ENCODE peak calls at places on chromosomes 12 and 14, in ten cellular contexts. I is A549; D is naive thymus-derived CD4-positive, alpha-beta T cell; B is caudate nucleus; R is PC-9; E is small intestine; X is CD8-positive, alpha-beta memory T cell; K is CD8-positive, alpha-beta T cell; Q is body of pancreas; L is AG04450. P is an unnamed sample.

GRCh38 chr12:4997939-4998338 is 45.7 kb upstream of the KCNA5 start:
- DNase-seq in I (peak), D (no peak), B (peak), R (no peak), E (no peak), X (no peak), K (no peak), Q (no peak), L (peak), P (peak)

GRCh38 chr12:69897744-69898143 is 72.7 kb downstream of the MYRFL start:
- DNase-seq in I (no peak), D (no peak), B (peak), R (peak), E (no peak), X (no peak), K (no peak), Q (peak), L (peak), P (peak)

GRCh38 chr12:130424858-130425697 is 87.4 kb downstream of the PIWIL1 start:
- DNase-seq in I (no peak), D (no peak), B (no peak), R (no peak), E (no peak), X (no peak), K (no peak), Q (no peak), L (no peak), P (no peak)

GRCh38 chr12:101824831-101825230 is 5.9 kb downstream of the GNPTAB start:
- DNase-seq in I (no peak), D (no peak), B (no peak), R (no peak), E (no peak), X (no peak), K (no peak), Q (no peak), L (no peak), P (no peak)

GRCh38 chr12:49524660-49525324 is 14.0 kb upstream of the KCNH3 start:
- DNase-seq in I (no peak), D (no peak), B (no peak), R (no peak), E (no peak), X (no peak), K (no peak), Q (peak), L (no peak), P (no peak)

GRCh38 chr12:104522985-104523719 is 66.4 kb downstream of the CHST11 start:
- DNase-seq in I (no peak), D (no peak), B (no peak), R (no peak), E (no peak), X (no peak), K (no peak), Q (no peak), L (no peak), P (no peak)

GRCh38 chr12:122003646-122004611 is 17.8 kb upstream of the BCL7A start:
- DNase-seq in I (no peak), D (no peak), B (no peak), R (no peak), E (no peak), X (no peak), K (no peak), Q (no peak), L (no peak), P (no peak)

GRCh38 chr12:4743046-4743445 is 22.8 kb downstream of the GALNT8 start:
- DNase-seq in I (no peak), D (no peak), B (no peak), R (no peak), E (peak), X (no peak), K (no peak), Q (no peak), L (no peak), P (no peak)

GRCh38 chr12:88144037-88144436 is 1.9 kb downstream of the TMTC3 start:
- DNase-seq in I (no peak), D (no peak), B (no peak), R (no peak), E (no peak), X (no peak), K (no peak), Q (no peak), L (no peak), P (no peak)

GRCh38 chr12:24025153-24025798 is 75.8 kb upstream of the SOX5 start:
- DNase-seq in I (no peak), D (no peak), B (no peak), R (no peak), E (no peak), X (no peak), K (no peak), Q (no peak), L (no peak), P (no peak)

GRCh38 chr12:11839093-11839641 is 189.7 kb downstream of the ETV6 start:
- DNase-seq in I (no peak), D (no peak), B (no peak), R (no peak), E (peak), X (no peak), K (no peak), Q (peak), L (no peak), P (no peak)

GRCh38 chr14:100155049-100155621 is 4.3 kb downstream of the DEGS2 start:
- DNase-seq in I (peak), D (no peak), B (no peak), R (peak), E (peak), X (no peak), K (no peak), Q (no peak), L (no peak), P (peak)

GRCh38 chr12:5708371-5708770 is 236.7 kb downstream of the ANO2 start:
- DNase-seq in I (no peak), D (no peak), B (no peak), R (no peak), E (peak), X (no peak), K (no peak), Q (no peak), L (no peak), P (no peak)

GRCh38 chr12:53560386-53560785 is 53.1 kb upstream of the NPFF start:
- DNase-seq in I (no peak), D (no peak), B (no peak), R (no peak), E (no peak), X (no peak), K (no peak), Q (no peak), L (no peak), P (no peak)

GRCh38 chr14:36442824-36443241 is 77.2 kb downstream of the NKX2-1 start:
- DNase-seq in I (no peak), D (no peak), B (no peak), R (no peak), E (no peak), X (no peak), K (no peak), Q (no peak), L (no peak), P (no peak)

GRCh38 chr12:122126713-122127597 is 47.1 kb downstream of the IL31 start:
- DNase-seq in I (peak), D (no peak), B (no peak), R (no peak), E (peak), X (no peak), K (no peak), Q (peak), L (no peak), P (no peak)

GRCh38 chr14:96362071-96362964 is 823 bp downstream of the ATG2B start:
- DNase-seq in I (peak), D (peak), B (peak), R (peak), E (peak), X (peak), K (peak), Q (peak), L (no peak), P (peak)

GRCh38 chr14:65704850-65705249 is 292.3 kb downstream of the FUT8 start:
- DNase-seq in I (no peak), D (no peak), B (no peak), R (no peak), E (no peak), X (no peak), K (no peak), Q (no peak), L (no peak), P (no peak)

GRCh38 chr14:101980700-101981099 is 16.3 kb downstream of the DYNC1H1 start:
- DNase-seq in I (peak), D (no peak), B (peak), R (peak), E (no peak), X (no peak), K (no peak), Q (peak), L (peak), P (peak)

GRCh38 chr14:90642239-90642717 is 174.0 kb downstream of the TTC7B start:
- DNase-seq in I (peak), D (no peak), B (no peak), R (peak), E (peak), X (no peak), K (no peak), Q (no peak), L (no peak), P (no peak)

GRCh38 chr12:24561411-24561871 is 387.5 kb downstream of the BCAT1 start:
- DNase-seq in I (no peak), D (no peak), B (no peak), R (no peak), E (no peak), X (no peak), K (no peak), Q (no peak), L (no peak), P (no peak)

GRCh38 chr12:127548123-127548553 is 718.8 kb upstream of the TMEM132C start:
- DNase-seq in I (no peak), D (no peak), B (no peak), R (no peak), E (no peak), X (no peak), K (no peak), Q (no peak), L (no peak), P (no peak)

GRCh38 chr14:63654346-63654745 is 12.7 kb upstream of the WDR89 start:
- DNase-seq in I (no peak), D (no peak), B (no peak), R (no peak), E (no peak), X (no peak), K (no peak), Q (no peak), L (no peak), P (no peak)

GRCh38 chr14:77189479-77189878 is 7.9 kb downstream of the TMEM63C start:
- DNase-seq in I (no peak), D (no peak), B (no peak), R (no peak), E (no peak), X (no peak), K (no peak), Q (no peak), L (no peak), P (no peak)

GRCh38 chr12:16573652-16574077 is 32.3 kb downstream of the LMO3 start:
- DNase-seq in I (no peak), D (no peak), B (no peak), R (no peak), E (no peak), X (no peak), K (no peak), Q (peak), L (no peak), P (no peak)

GRCh38 chr14:79708991-79709390 is 502.3 kb downstream of the DIO2 start:
- DNase-seq in I (peak), D (no peak), B (no peak), R (no peak), E (no peak), X (no peak), K (no peak), Q (no peak), L (no peak), P (no peak)

GRCh38 chr14:55031190-55031589 is 4.2 kb downstream of the SOCS4 start:
- DNase-seq in I (no peak), D (no peak), B (no peak), R (no peak), E (no peak), X (no peak), K (no peak), Q (no peak), L (no peak), P (no peak)

GRCh38 chr14:89383171-89383845 is 33.7 kb downstream of the FOXN3 start:
- DNase-seq in I (no peak), D (no peak), B (no peak), R (no peak), E (no peak), X (no peak), K (no peak), Q (no peak), L (no peak), P (no peak)
- H3K27ac ChIP-seq in I (no peak), D (no peak), B (no peak), R (no peak), E (no peak), X (no peak), K (no peak), Q (no peak), L (no peak), P (no peak)

GRCh38 chr12:2783936-2784600 is 10.7 kb upstream of the FKBP4 start:
- DNase-seq in I (peak), D (peak), B (peak), R (peak), E (peak), X (peak), K (peak), Q (peak), L (no peak), P (no peak)
- H3K27ac ChIP-seq in I (no peak), D (no peak), B (peak), R (no peak), E (no peak), X (no peak), K (no peak), Q (no peak), L (no peak), P (no peak)

GRCh38 chr12:27585739-27586265 is 61.8 kb downstream of the PPFIBP1 start:
- DNase-seq in I (no peak), D (no peak), B (no peak), R (no peak), E (no peak), X (no peak), K (no peak), Q (no peak), L (no peak), P (no peak)

GRCh38 chr12:27583057-27583797 is 59.2 kb downstream of the PPFIBP1 start:
- DNase-seq in I (no peak), D (no peak), B (no peak), R (no peak), E (no peak), X (no peak), K (no peak), Q (no peak), L (no peak), P (no peak)

GRCh38 chr12:27588786-27589185 is 64.8 kb downstream of the PPFIBP1 start:
- DNase-seq in I (no peak), D (no peak), B (no peak), R (no peak), E (no peak), X (no peak), K (no peak), Q (no peak), L (no peak), P (no peak)

GRCh38 chr12:27580561-27581330 is 56.7 kb downstream of the PPFIBP1 start:
- DNase-seq in I (no peak), D (no peak), B (no peak), R (no peak), E (no peak), X (no peak), K (no peak), Q (no peak), L (no peak), P (peak)

GRCh38 chr12:27583981-27584380 is 60.0 kb downstream of the PPFIBP1 start:
- DNase-seq in I (no peak), D (no peak), B (no peak), R (no peak), E (no peak), X (no peak), K (no peak), Q (no peak), L (no peak), P (no peak)
- H3K27ac ChIP-seq in I (no peak), D (no peak), B (peak), R (no peak), E (no peak), X (no peak), K (no peak), Q (no peak), L (no peak), P (peak)

GRCh38 chr14:26290007-26290530 is 307.8 kb downstream of the NOVA1 start:
- DNase-seq in I (no peak), D (no peak), B (no peak), R (no peak), E (no peak), X (no peak), K (no peak), Q (no peak), L (no peak), P (no peak)
- H3K27ac ChIP-seq in I (no peak), D (no peak), B (no peak), R (no peak), E (no peak), X (no peak), K (no peak), Q (no peak), L (no peak), P (no peak)

GRCh38 chr12:47739959-47740358 is 14.7 kb upstream of the ENDOU start:
- DNase-seq in I (no peak), D (no peak), B (no peak), R (no peak), E (peak), X (no peak), K (no peak), Q (no peak), L (no peak), P (no peak)
- H3K27ac ChIP-seq in I (no peak), D (no peak), B (peak), R (no peak), E (peak), X (no peak), K (no peak), Q (no peak), L (no peak), P (no peak)

DNA sequence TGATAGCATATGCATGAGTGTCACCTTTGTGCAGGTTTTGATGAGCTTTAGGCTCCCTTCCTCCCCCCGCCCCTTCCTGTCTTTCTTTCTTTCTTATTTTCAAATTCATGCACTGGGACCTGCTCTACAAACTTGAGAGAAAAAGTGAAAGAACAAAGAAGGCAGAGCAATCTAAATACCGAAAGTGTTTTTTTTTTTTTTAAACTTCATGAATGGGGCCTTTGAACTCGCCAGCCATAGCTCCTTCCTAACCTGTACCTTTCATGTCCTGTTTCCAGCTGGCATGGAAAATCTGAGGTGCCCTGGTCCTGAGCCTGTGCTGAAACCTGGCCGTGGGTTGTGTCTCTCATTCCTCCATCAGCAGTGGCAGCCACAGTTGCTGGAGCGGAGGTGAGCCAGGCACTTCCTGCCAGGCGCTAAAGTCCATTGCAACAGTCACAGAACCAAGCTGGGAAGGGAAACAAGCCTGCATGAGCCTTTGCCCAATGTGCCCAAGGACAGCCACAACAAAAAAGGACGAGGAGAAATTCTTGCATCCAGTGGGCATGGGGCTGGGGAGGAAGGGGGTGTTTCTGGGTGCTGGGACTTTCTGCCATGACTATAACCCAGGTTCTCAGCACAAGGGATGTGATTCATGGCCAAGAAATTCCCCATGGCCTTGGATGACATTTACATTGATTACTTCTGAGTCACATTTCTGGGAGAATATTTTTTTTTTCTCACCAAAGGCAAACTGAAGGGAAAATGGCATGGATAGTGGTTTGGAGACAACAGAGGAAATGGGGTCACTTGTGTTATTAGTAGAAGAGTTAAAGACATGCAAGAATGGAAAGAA is 102.7 kb downstream of the TMEM30B start:
- DNase-seq in I (peak), D (peak), B (no peak), R (peak), E (peak), X (no peak), K (no peak), Q (no peak), L (peak), P (peak)
- H3K27ac ChIP-seq in I (peak), D (no peak), B (no peak), R (peak), E (no peak), X (no peak), K (no peak), Q (no peak), L (peak), P (peak)

GRCh38 chr14:92658160-92658559 is 90.3 kb downstream of the LGMN start:
- DNase-seq in I (no peak), D (no peak), B (no peak), R (no peak), E (no peak), X (no peak), K (no peak), Q (no peak), L (no peak), P (no peak)

GRCh38 chr14:92655372-92655771 is 93.1 kb downstream of the LGMN start:
- DNase-seq in I (no peak), D (no peak), B (no peak), R (no peak), E (no peak), X (no peak), K (no peak), Q (no peak), L (no peak), P (no peak)

GRCh38 chr14:92656306-92656705 is 92.1 kb downstream of the LGMN start:
- DNase-seq in I (no peak), D (no peak), B (no peak), R (no peak), E (no peak), X (no peak), K (no peak), Q (no peak), L (no peak), P (no peak)

GRCh38 chr14:92655802-92656201 is 92.6 kb downstream of the LGMN start:
- DNase-seq in I (no peak), D (no peak), B (no peak), R (no peak), E (no peak), X (no peak), K (no peak), Q (no peak), L (no peak), P (no peak)

GRCh38 chr14:92657457-92658142 is 90.8 kb downstream of the LGMN start:
- DNase-seq in I (no peak), D (no peak), B (no peak), R (no peak), E (no peak), X (no peak), K (no peak), Q (peak), L (no peak), P (no peak)
- H3K27ac ChIP-seq in I (no peak), D (peak), B (peak), R (no peak), E (peak), X (no peak), K (peak), Q (peak), L (no peak), P (no peak)

P was measured in epithelial cell of prostate.